ENCODE peak calls at places on chromosomes 13 and 19, in ten cellular contexts. Z is sigmoid colon, N is body of pancreas, D is IMR-90, H is transverse colon, R is HCT116, F is ovary, A is breast epithelium, V is tibial nerve, J is heart left ventricle. O is an unnamed sample.

GRCh38 chr19:39412867-39413268 is 399 bp downstream of the PLEKHG2 start:
- DNase-seq in H (no peak), N (peak), J (no peak), Z (no peak), D (no peak), V (no peak), R (no peak), A (no peak), F (no peak), O (no peak)

GRCh38 chr19:33755314-33756020 is 41.2 kb upstream of the KCTD15 start:
- DNase-seq in H (no peak), J (no peak), D (no peak), R (no peak), Z (no peak), N (no peak), A (no peak), V (no peak), F (no peak), O (no peak)

GRCh38 chr13:81395368-81395767 is 1054.4 kb upstream of the SPRY2 start:
- DNase-seq in N (peak), J (no peak), V (no peak), F (no peak), A (no peak), Z (no peak), D (no peak), H (peak), R (no peak), O (peak)

GRCh38 chr19:45451181-45451849 is 16.5 kb upstream of the FOSB start:
- DNase-seq in H (peak), N (peak), Z (peak), F (peak), A (peak), R (no peak), J (no peak), D (peak), V (no peak), O (no peak)

GRCh38 chr13:23289917-23290357 is 109.2 kb downstream of the SGCG start:
- DNase-seq in N (no peak), R (no peak), A (no peak), J (no peak), F (no peak), Z (no peak), D (peak), V (no peak), H (no peak), O (no peak)

GRCh38 chr13:102642475-102642874 is 45.7 kb downstream of the TPP2 start:
- DNase-seq in A (peak), R (no peak), Z (peak), J (peak), N (peak), F (no peak), V (no peak), H (peak), D (no peak), O (no peak)

GRCh38 chr13:47420568-47420967 is 523.7 kb upstream of the HTR2A start:
- DNase-seq in Z (no peak), A (no peak), D (peak), J (no peak), N (no peak), R (no peak), F (no peak), H (no peak), V (no peak), O (no peak)

GRCh38 chr19:42316223-42317211 is 3.4 kb downstream of the TMEM145 start:
- DNase-seq in R (no peak), D (peak), J (no peak), Z (no peak), H (peak), N (no peak), A (no peak), F (no peak), V (no peak), O (peak)

GRCh38 chr13:33728271-33729037 is 89.5 kb upstream of the RFC3 start:
- DNase-seq in J (peak), D (no peak), R (no peak), F (no peak), V (peak), H (peak), N (peak), Z (peak), A (peak), O (no peak)

GRCh38 chr13:99605417-99606321 is 104.4 kb downstream of the TM9SF2 start:
- DNase-seq in A (no peak), N (peak), V (peak), H (peak), R (peak), J (peak), F (peak), Z (no peak), D (no peak), O (peak)

GRCh38 chr13:78192721-78193120 is 274.1 kb upstream of the EDNRB start:
- DNase-seq in R (no peak), V (no peak), N (no peak), Z (no peak), F (no peak), H (no peak), D (peak), J (no peak), A (no peak), O (no peak)

GRCh38 chr19:898663-899062 is 5.4 kb downstream of the RNU6-9 start:
- DNase-seq in J (no peak), N (peak), D (no peak), H (no peak), V (no peak), Z (no peak), A (no peak), F (no peak), R (no peak), O (no peak)

GRCh38 chr19:31175564-31176348 is 173.5 kb downstream of the TSHZ3 start:
- DNase-seq in R (no peak), J (no peak), A (no peak), Z (no peak), H (no peak), D (no peak), V (no peak), F (no peak), N (no peak), O (no peak)

GRCh38 chr13:114309806-114310410 is 4.4 kb upstream of the CHAMP1 start:
- DNase-seq in R (no peak), V (no peak), H (no peak), A (no peak), N (no peak), F (no peak), J (no peak), Z (no peak), D (no peak), O (no peak)

GRCh38 chr13:109144693-109145437 is 515.5 kb downstream of the MYO16 start:
- DNase-seq in D (no peak), J (no peak), A (no peak), H (no peak), N (no peak), F (no peak), Z (no peak), V (no peak), R (no peak), O (no peak)

GRCh38 chr19:33296473-33297060 is 5.8 kb downstream of the CEBPA start:
- DNase-seq in A (no peak), H (no peak), F (no peak), Z (peak), D (no peak), J (no peak), N (no peak), V (no peak), R (no peak), O (no peak)

GRCh38 chr19:29858000-29858596 is 46.3 kb downstream of the CCNE1 start:
- DNase-seq in D (no peak), V (no peak), N (peak), J (no peak), H (peak), A (no peak), F (no peak), R (no peak), Z (peak), O (no peak)

GRCh38 chr19:10193666-10194499 is 870 bp downstream of the DNMT1 start:
- DNase-seq in A (no peak), F (no peak), V (peak), Z (no peak), R (no peak), D (peak), J (no peak), H (peak), N (no peak), O (peak)

GRCh38 chr13:40402931-40403412 is 263.5 kb downstream of the FOXO1 start:
- DNase-seq in Z (peak), H (no peak), F (peak), D (peak), R (no peak), N (no peak), J (no peak), V (no peak), A (no peak), O (no peak)

GRCh38 chr19:36225219-36225892 is 10.4 kb downstream of the ZNF146 start:
- DNase-seq in H (no peak), J (no peak), A (no peak), D (peak), N (no peak), Z (no peak), R (no peak), F (no peak), V (no peak), O (no peak)

DNA sequence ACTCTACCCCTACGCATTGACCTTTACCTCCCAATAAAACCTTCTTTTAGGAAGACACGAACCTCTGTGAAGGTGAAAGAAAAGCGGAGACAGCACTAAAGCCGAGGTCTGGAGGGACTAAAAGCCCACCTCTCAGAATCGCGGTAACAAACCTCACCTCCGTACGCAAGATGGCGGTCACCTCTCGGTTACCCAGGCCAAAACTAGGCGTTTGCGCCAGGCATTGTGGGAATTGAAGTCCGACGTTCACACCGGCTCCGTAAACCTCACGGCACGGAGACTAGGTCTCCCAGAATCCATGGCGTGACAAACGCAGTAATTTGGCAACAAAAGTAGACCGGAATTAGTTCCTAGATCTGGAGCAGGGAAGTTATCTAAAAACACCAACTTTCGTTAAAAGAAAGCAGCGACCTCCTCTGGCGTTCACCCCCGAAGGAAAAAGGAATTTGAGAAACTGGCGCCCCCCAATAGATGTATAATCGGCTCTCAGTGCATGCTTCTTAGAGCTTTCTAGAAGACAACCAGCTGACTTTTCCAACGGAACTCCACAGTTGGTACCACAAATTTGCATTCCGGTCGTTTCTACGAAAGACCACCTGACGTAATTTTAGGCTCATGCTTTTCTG is at the start of gene N4BP2L2:
- DNase-seq in J (peak), N (peak), A (peak), H (peak), Z (peak), D (peak), V (peak), F (peak), R (peak), O (peak)
- TF ChIP-seq POLR2A in J (peak), N (no peak), A (peak), H (peak), Z (peak), D (peak), V (peak), F (peak), R (peak), O (peak)

GRCh38 chr19:52923782-52924593 is 760 bp upstream of the ZNF888 start:
- DNase-seq in F (peak), R (no peak), D (no peak), A (peak), H (peak), J (peak), Z (peak), N (peak), V (peak), O (peak)
- TF ChIP-seq POLR2A in F (no peak), R (no peak), D (no peak), A (no peak), H (peak), J (no peak), Z (no peak), N (no peak), V (no peak), O (no peak)

DNA sequence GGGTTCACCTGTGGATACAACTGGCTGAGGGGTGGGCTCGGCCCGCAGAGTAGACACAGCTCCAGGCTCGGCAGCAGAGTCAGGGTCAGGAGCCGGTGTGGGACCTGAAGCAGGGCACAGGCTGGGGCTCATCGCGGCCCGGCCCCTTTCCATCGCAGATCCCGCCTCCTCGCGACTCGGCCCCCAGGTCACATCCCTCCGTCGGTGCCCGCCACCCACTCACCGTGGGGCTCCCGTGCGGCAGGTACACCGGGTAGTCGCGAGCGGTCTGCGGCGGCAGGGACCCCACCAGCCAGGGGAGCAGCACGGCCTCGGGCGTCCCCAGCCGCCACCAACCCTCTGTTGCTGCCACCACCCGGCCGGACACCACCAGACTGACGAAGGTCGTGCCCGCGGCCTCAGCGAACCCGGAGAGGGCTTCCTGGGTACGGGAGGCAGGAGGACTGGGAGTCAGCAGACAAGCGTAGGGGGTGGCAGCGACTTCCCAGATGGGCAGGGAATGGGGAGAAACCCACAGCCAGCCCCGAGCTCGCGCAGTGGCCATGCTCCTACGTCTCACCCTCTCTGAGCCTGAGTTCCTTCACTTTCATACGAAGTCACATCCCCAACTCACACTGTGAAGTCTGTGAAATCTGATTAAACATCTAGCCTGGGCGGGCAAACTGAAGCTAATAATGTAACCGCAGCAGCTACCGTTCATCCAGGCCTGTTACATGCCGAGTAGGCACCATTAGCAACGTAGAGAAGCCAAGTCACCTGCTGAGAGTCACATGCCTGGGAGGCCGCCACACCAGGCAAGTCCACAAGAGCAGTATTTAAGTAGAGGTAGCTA is 3.7 kb downstream of the FUZ start:
- DNase-seq in Z (peak), F (no peak), R (no peak), D (no peak), H (peak), J (peak), A (peak), V (peak), N (peak), O (no peak)
- TF ChIP-seq POLR2A in Z (no peak), F (no peak), R (no peak), D (no peak), H (peak), J (no peak), A (no peak), V (no peak), N (no peak), O (no peak)

DNA sequence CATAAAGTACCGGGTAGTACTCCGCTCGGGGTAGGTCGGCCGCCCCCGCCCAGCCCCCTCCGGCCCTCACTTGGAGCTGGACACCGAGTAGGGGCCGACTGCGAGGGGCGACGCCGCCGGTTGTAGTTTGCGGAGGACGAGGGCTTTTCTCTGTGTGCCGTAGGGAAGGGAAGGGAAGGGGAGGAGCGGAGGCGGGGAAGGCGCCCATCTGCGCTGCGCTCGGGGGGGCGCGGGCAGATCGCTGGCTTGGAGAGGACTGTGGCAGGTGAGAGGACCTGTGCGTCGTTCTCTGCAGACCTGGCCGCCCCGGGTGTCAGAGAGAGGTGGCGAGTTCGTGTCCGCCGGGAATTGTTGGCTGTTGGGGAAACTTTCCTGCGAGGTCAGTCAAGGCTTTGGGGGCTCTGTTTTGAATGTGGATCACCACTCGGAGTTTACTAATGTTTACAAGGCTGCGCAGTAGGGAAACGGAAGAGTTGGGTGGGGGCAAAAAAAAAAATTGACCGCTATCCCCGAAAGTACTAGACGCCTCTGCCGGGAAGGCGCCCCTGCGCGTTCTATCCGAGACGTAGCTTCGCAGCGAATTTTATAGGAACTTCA is 1.4 kb downstream of the ING1 start:
- DNase-seq in D (peak), N (peak), F (peak), H (peak), J (peak), Z (peak), V (peak), R (no peak), A (peak), O (no peak)
- TF ChIP-seq POLR2A in D (peak), N (peak), F (peak), H (peak), J (peak), Z (peak), V (peak), R (peak), A (peak), O (peak)

DNA sequence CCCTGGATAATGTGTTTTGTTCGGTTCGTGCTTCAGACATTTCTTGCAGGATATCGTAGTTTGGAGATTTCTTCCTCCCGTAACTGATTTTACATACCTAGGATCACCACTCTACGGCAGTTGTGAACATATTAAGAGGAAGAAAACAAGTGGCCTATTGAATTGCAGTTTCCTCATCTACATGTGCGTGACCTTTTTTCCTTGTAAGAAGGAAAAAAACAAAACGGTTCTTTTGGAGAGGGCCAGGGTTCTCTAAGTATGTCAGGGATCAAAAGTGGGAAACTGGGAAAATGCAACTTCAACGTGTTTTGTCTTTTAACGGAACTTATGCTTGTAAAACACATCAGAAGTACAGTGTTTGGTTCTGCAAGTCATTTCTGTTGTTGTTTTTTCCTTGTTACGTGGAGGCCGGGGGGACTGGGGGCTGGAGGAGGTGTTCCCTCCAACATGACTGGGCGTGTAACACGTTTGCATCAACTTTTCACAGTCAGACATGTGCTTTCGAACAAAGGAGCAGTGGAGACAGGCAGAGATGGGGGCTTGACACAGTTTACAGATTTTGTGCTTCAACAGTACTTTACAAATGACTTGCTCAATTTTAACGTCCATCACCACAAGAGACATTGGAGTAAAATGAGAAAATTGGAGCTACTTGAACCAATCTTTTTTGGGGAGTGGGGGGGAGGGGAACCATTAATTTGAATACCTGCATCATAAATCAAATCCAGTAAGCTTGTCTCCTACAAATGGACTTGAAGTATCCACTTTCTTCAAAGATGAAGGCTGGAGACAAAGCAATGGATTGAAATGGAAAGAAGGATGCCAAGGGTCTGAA is 3.8 kb downstream of the ZC3H4 start:
- DNase-seq in N (no peak), R (no peak), F (no peak), A (no peak), V (no peak), D (peak), J (no peak), Z (no peak), H (peak), O (no peak)
- TF ChIP-seq POLR2A in N (no peak), R (no peak), F (no peak), A (no peak), V (peak), D (no peak), J (no peak), Z (no peak), H (peak), O (no peak)

DNA sequence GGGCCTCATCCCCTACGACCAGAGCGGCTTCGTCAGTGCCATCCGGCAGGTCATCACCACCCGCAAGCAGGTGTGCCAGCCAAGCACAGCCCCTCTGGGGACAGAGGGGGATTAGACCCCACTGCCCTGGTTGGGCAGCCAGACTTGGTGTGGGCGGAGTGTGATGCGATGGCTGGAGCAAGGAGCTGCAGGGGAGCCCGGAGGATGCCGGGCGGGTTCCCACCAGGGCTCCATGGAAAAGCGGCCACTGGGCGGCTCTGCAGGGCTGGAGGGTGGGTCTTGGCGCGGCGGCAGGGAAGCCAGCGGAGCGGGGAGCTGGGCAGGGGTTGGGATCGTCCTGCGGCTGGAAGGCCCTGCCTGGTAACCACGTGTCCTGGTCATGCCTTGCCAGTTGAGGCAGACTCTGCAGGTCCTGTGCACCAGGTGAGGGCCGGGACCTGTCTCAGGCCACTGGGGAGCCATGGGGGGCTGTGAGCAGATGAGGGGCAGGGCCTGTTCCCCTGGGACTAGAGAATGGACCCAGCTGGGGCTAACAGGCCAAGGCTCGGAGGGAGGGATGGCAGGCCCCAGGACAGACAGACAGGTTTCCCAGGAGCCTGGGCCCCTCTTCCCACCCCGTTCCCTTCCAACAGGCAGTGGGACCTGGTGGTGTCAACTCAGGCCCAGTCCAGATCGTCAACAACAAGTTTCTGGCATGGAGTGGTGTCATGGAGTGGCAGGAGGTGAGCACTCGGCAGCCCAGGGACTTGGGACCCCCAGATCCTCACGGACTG is 6.3 kb downstream of the PTOV1 start:
- DNase-seq in R (no peak), V (no peak), N (no peak), J (peak), A (no peak), D (no peak), Z (no peak), H (no peak), F (peak), O (no peak)
- TF ChIP-seq POLR2A in R (no peak), V (no peak), N (no peak), J (no peak), A (no peak), D (no peak), Z (no peak), H (no peak), F (no peak), O (no peak)

GRCh38 chr19:4441994-4442845 is 15.4 kb downstream of the UBXN6 start:
- DNase-seq in F (no peak), J (no peak), R (no peak), Z (no peak), D (no peak), A (no peak), V (no peak), N (no peak), H (no peak), O (no peak)

GRCh38 chr19:4444765-4445741 is 12.5 kb downstream of the UBXN6 start:
- DNase-seq in V (no peak), H (no peak), Z (no peak), R (no peak), D (no peak), J (no peak), A (no peak), N (no peak), F (no peak), O (no peak)

GRCh38 chr19:4443966-4444764 is 13.4 kb downstream of the UBXN6 start:
- DNase-seq in R (no peak), D (no peak), F (no peak), Z (no peak), H (no peak), A (no peak), V (no peak), J (no peak), N (no peak), O (no peak)

GRCh38 chr19:4443188-4443587 is 14.4 kb downstream of the UBXN6 start:
- DNase-seq in J (no peak), R (no peak), H (no peak), D (no peak), V (no peak), N (no peak), Z (no peak), A (no peak), F (no peak), O (no peak)

GRCh38 chr19:4442846-4443146 is 14.8 kb downstream of the UBXN6 start:
- DNase-seq in D (no peak), H (no peak), J (no peak), N (no peak), V (no peak), Z (no peak), R (no peak), A (no peak), F (no peak), O (no peak)
- TF ChIP-seq POLR2A in D (no peak), H (no peak), J (no peak), N (no peak), V (no peak), Z (no peak), R (no peak), A (no peak), F (no peak), O (no peak)